ENCODE peak calls at places on chromosomes 12 and 14, in seven cellular contexts. E is GM23338, G is endothelial cell, N is neural crest cell, K is GM10248, L is lower lobe of right lung, T is hepatocyte. H is an unnamed sample.

GRCh38 chr14:89660183-89660582 is 243.2 kb upstream of the FOXN3 start:
- DNase-seq in T (peak), E (no peak), N (no peak), G (no peak), K (no peak), L (no peak), H (no peak)

GRCh38 chr12:33431648-33432047 is 8.0 kb downstream of the SYT10 start:
- DNase-seq in T (no peak), N (no peak), G (no peak), E (no peak), L (no peak), K (no peak), H (no peak)

GRCh38 chr14:88868558-88869159 is 44.2 kb downstream of the TTC8 start:
- DNase-seq in T (peak), N (no peak), K (peak), G (no peak), L (no peak), E (peak), H (peak)

GRCh38 chr12:1865284-1865866 is 45.0 kb downstream of the LRTM2 start:
- DNase-seq in L (no peak), N (no peak), G (no peak), K (no peak), T (no peak), E (peak), H (no peak)

GRCh38 chr12:104064031-104064841 is at the start of gene HCFC2:
- DNase-seq in E (peak), N (peak), L (peak), T (peak), G (peak), K (peak), H (peak)

GRCh38 chr14:87833026-87833425 is 160.0 kb downstream of the GALC start:
- DNase-seq in N (no peak), L (no peak), T (no peak), E (no peak), K (no peak), G (no peak), H (no peak)

GRCh38 chr12:68559246-68559645 is 51.5 kb upstream of the RAP1B start:
- DNase-seq in K (no peak), N (no peak), E (no peak), L (no peak), G (no peak), T (no peak), H (no peak)

GRCh38 chr12:25458047-25458552 is 95.0 kb downstream of the LMNTD1 start:
- DNase-seq in E (no peak), N (no peak), G (no peak), K (no peak), T (no peak), L (no peak), H (no peak)

GRCh38 chr14:57061009-57061711 is 207.5 kb downstream of the EXOC5 start:
- DNase-seq in K (no peak), N (no peak), T (no peak), E (no peak), G (no peak), L (no peak), H (no peak)

GRCh38 chr14:58899317-58899713 is 261.6 kb downstream of the DACT1 start:
- DNase-seq in L (no peak), E (no peak), N (no peak), T (no peak), G (no peak), K (no peak), H (no peak)

GRCh38 chr14:90624228-90624627 is 192.0 kb downstream of the TTC7B start:
- DNase-seq in N (no peak), T (no peak), G (no peak), E (no peak), L (no peak), K (no peak), H (no peak)

GRCh38 chr14:105490318-105490571 is 801 bp upstream of the TEDC1 start:
- DNase-seq in G (no peak), T (no peak), L (no peak), K (no peak), E (no peak), N (peak), H (no peak)

GRCh38 chr14:68226523-68226922 is 406.9 kb downstream of the RAD51B start:
- DNase-seq in E (no peak), N (no peak), L (no peak), G (no peak), K (no peak), T (no peak), H (no peak)

GRCh38 chr12:108337235-108338223 is 1.6 kb downstream of the CMKLR1 start:
- DNase-seq in K (peak), L (no peak), T (peak), G (peak), E (peak), N (peak), H (peak)

GRCh38 chr12:122085006-122085405 is 6.5 kb downstream of the MLXIP start:
- DNase-seq in L (no peak), K (no peak), G (no peak), E (no peak), T (no peak), N (no peak), H (no peak)

GRCh38 chr12:53102883-53103807 is at the start of gene SOAT2:
- DNase-seq in E (no peak), L (no peak), K (no peak), G (no peak), N (no peak), T (peak), H (peak)

GRCh38 chr14:32602699-32603098 is 273.6 kb downstream of the AKAP6 start:
- DNase-seq in L (no peak), K (no peak), E (no peak), T (no peak), G (no peak), N (no peak), H (no peak)

GRCh38 chr12:43238281-43238680 is 313.7 kb downstream of the ADAMTS20 start:
- DNase-seq in L (no peak), N (no peak), G (no peak), K (no peak), E (no peak), T (no peak), H (no peak)

GRCh38 chr12:7271904-7272303 is 32.0 kb upstream of the ACSM4 start:
- DNase-seq in T (no peak), N (no peak), G (no peak), K (no peak), E (no peak), L (no peak), H (no peak)

GRCh38 chr12:32107376-32108267 is 975 bp downstream of the BICD1 start:
- DNase-seq in T (peak), L (no peak), E (peak), K (peak), G (peak), N (peak), H (peak)

GRCh38 chr12:16788888-16789790 is 183.2 kb upstream of the LMO3 start:
- DNase-seq in G (peak), K (no peak), N (no peak), E (peak), T (no peak), L (no peak), H (no peak)

GRCh38 chr12:2111816-2112215 is 59.0 kb downstream of the CACNA1C start:
- DNase-seq in K (no peak), E (no peak), L (no peak), T (no peak), G (no peak), N (no peak), H (no peak)

GRCh38 chr14:29868000-29868399 is 59.6 kb downstream of the PRKD1 start:
- DNase-seq in T (no peak), G (no peak), K (no peak), E (no peak), L (no peak), N (no peak), H (no peak)

GRCh38 chr12:102917026-102917787 is at the start of gene PAH:
- DNase-seq in N (no peak), G (no peak), K (peak), L (peak), T (peak), E (peak), H (no peak)

GRCh38 chr12:6472491-6472890 is 2.0 kb upstream of the VAMP1 start:
- DNase-seq in T (no peak), E (no peak), G (no peak), N (no peak), K (no peak), L (no peak), H (no peak)

GRCh38 chr14:20696776-20697175 is 8.2 kb downstream of the ANG start:
- DNase-seq in K (no peak), N (no peak), E (no peak), T (no peak), L (no peak), G (no peak), H (no peak)

GRCh38 chr12:65720136-65720535 is 104.1 kb upstream of the HMGA2 start:
- DNase-seq in G (no peak), L (no peak), N (no peak), K (no peak), E (no peak), T (no peak), H (no peak)

GRCh38 chr12:131831635-131832041 is 3.4 kb downstream of the MMP17 start:
- DNase-seq in T (peak), L (no peak), E (no peak), K (no peak), G (no peak), N (no peak), H (no peak)

GRCh38 chr12:118188690-118189371 is 52.9 kb downstream of the PEBP1 start:
- DNase-seq in E (peak), L (no peak), G (no peak), K (no peak), N (peak), T (no peak), H (no peak)

GRCh38 chr14:39219075-39219499 is 14.6 kb upstream of the MIA2 start:
- DNase-seq in T (no peak), L (no peak), N (no peak), K (no peak), E (no peak), G (no peak), H (no peak)

GRCh38 chr14:61332658-61333029 is 11.3 kb downstream of the PRKCH start:
- DNase-seq in K (no peak), N (no peak), T (no peak), L (no peak), E (no peak), G (no peak), H (no peak)

GRCh38 chr12:93167841-93168492 is 209.8 kb upstream of the NUDT4 start:
- DNase-seq in E (peak), T (peak), K (peak), N (no peak), G (no peak), L (no peak), H (peak)

GRCh38 chr14:45177081-45177480 is 41.4 kb downstream of the FANCM start:
- DNase-seq in N (no peak), E (no peak), T (no peak), K (no peak), L (no peak), G (no peak), H (no peak)

GRCh38 chr12:47636908-47637780 is 68.7 kb downstream of the RPAP3 start:
- DNase-seq in E (peak), K (no peak), T (peak), L (peak), N (peak), G (no peak), H (no peak)
- TF ChIP-seq CTCF in E (peak), K (peak), T (peak), L (peak), N (peak), G (peak), H (peak)

GRCh38 chr14:21978999-21979314 is 305.3 kb upstream of the OR4E1 start:
- DNase-seq in G (no peak), K (no peak), T (no peak), L (no peak), E (no peak), N (no peak), H (no peak)

GRCh38 chr14:21974741-21975140 is 301.1 kb upstream of the OR4E1 start:
- DNase-seq in L (no peak), T (no peak), N (no peak), G (no peak), K (no peak), E (no peak), H (no peak)

DNA sequence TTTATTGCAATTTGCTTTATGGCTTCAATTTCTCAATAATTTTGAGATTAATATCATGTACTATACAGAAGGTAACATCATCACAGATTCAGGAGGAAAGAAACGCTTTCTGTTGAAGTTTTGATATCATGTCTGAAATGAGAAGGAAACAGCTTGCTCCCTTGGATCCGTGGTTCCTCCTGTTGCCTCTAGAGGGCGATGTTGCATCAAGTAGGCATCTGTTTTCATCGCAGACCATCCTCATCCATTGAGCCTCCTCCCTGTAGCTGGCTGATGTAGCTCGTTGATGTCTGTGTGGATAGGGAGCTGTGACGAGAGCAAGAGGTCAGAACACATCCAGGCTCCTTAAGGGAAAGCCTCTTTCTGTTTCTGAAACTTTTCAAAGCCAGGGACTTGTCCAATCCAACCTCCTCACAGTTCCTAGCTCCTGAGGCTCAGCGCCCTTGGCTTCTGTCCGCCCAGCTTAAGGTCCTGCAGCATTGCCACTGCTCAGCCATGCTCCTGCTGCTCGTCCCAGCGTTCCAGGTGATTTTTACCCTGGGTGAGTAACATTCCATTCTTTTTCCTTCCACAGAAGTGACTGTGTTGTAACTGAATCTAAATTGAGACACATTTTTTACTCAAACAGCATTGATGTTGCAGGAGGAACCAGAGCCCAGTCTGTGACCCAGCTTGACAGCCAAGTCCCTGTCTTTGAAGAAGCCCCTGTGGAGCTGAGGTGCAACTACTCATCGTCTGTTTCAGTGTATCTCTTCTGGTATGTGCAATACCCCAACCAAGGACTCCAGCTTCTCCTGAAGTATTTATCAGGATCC is 304.8 kb upstream of the OR4E1 start:
- DNase-seq in K (peak), G (peak), T (peak), E (peak), L (peak), N (peak), H (peak)
- TF ChIP-seq CTCF in K (peak), G (peak), T (peak), E (peak), L (peak), N (peak), H (peak)

GRCh38 chr12:127480775-127481314 is 786.1 kb upstream of the TMEM132C start:
- DNase-seq in K (no peak), G (no peak), E (no peak), L (no peak), N (no peak), T (no peak), H (no peak)

GRCh38 chr12:127489055-127489454 is 777.9 kb upstream of the TMEM132C start:
- DNase-seq in L (no peak), K (no peak), G (no peak), T (peak), E (no peak), N (no peak), H (no peak)

GRCh38 chr12:127482950-127483349 is 784.0 kb upstream of the TMEM132C start:
- DNase-seq in T (no peak), N (no peak), K (no peak), L (no peak), G (no peak), E (no peak), H (no peak)

GRCh38 chr12:127487031-127487430 is 779.9 kb upstream of the TMEM132C start:
- DNase-seq in L (no peak), K (no peak), N (no peak), T (no peak), G (no peak), E (no peak), H (no peak)

DNA sequence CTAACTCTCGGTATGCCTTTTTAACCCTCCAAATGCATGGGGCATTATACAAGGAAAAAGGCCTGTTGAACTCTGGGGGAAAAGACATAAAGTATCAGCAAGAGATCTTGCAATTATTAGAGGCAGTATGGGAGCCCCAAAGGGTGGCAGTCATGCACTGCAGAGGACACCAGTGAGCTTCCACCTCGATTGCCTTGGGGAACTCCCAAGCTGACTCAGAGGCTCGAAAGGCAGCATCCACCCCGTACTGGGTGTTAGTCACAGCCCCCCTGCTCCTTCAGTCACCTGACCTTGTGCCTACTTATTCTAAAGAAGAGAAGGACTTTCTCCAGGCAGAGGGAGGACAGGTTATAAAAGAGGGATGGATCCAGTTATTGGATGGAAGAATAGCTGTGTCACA is 781.4 kb upstream of the TMEM132C start:
- DNase-seq in E (no peak), T (peak), K (no peak), G (no peak), L (no peak), N (no peak), H (no peak)
- TF ChIP-seq CTCF in E (peak), T (peak), K (no peak), G (no peak), L (no peak), N (no peak), H (no peak)

GRCh38 chr12:57231276-57232021 is 1.9 kb downstream of the SHMT2 start:
- DNase-seq in K (no peak), N (no peak), E (no peak), G (no peak), L (peak), T (no peak), H (no peak)

GRCh38 chr12:57229634-57230380 is at the start of gene SHMT2:
- DNase-seq in T (peak), L (peak), G (peak), N (peak), K (peak), E (peak), H (peak)

GRCh38 chr12:57230381-57231155 is 1.1 kb downstream of the SHMT2 start:
- DNase-seq in L (peak), K (no peak), G (no peak), E (no peak), T (no peak), N (no peak), H (no peak)

GRCh38 chr12:57227315-57228115 is 2.0 kb upstream of the SHMT2 start:
- DNase-seq in E (peak), G (no peak), L (no peak), T (no peak), N (no peak), K (no peak), H (no peak)

GRCh38 chr12:57229041-57229633 is 374 bp upstream of the SHMT2 start:
- DNase-seq in G (no peak), N (no peak), T (no peak), K (no peak), E (no peak), L (no peak), H (no peak)
- TF ChIP-seq CTCF in G (no peak), N (no peak), T (no peak), K (no peak), E (no peak), L (no peak), H (no peak)

GRCh38 chr12:12788131-12788530 is 2.7 kb downstream of the APOLD1 start:
- DNase-seq in K (no peak), N (no peak), E (no peak), L (no peak), T (no peak), G (no peak), H (no peak)

GRCh38 chr12:12784911-12785814 is at the start of gene APOLD1:
- DNase-seq in G (peak), E (peak), K (no peak), L (no peak), T (no peak), N (no peak), H (no peak)

GRCh38 chr12:12786371-12786715 is 884 bp downstream of the APOLD1 start:
- DNase-seq in K (no peak), T (no peak), L (no peak), E (no peak), N (no peak), G (no peak), H (no peak)

GRCh38 chr12:12788675-12789368 is 3.4 kb downstream of the APOLD1 start:
- DNase-seq in N (peak), E (peak), T (peak), G (peak), L (no peak), K (peak), H (peak)

DNA sequence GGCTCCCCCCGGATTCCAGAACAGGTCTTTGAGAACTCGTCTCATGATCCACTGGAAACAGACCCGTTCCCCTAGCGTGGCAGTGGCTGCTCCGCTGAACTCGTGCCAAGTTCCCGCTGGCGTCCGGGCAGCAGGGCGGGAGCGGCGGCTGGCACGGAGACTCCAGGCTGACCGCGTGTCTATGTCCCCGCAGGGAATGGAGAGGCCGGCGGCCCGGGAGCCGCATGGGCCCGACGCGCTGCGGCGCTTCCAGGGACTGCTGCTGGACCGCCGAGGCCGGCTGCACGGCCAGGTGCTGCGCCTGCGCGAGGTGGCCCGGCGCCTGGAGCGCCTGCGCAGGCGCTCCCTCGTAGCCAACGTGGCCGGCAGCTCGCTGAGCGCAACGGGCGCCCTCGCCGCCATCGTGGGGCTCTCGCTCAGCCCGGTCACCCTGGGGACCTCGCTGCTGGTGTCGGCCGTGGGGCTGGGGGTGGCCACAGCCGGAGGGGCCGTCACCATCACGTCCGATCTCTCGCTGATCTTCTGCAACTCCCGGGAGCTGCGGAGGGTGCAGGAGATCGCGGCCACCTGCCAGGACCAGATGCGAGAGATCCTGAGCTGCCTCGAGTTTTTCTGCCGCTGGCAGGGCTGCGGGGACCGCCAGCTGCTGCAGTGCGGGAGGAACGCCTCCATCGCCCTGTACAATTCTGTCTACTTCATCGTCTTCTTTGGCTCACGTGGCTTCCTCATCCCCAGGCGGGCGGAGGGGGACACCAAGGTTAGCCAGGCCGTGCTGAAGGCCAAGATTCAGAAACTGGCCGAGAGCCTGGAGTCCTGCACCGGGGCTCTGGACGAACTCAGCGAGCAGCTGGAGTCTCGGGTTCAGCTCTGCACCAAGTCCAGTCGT is 1.5 kb downstream of the APOLD1 start:
- DNase-seq in K (peak), T (peak), E (peak), L (peak), N (peak), G (peak), H (peak)
- TF ChIP-seq CTCF in K (peak), T (no peak), E (no peak), L (peak), N (peak), G (no peak), H (no peak)

H was measured in GM13977.